ENCODE peak calls at places on chromosomes 7 and 10, in five cellular contexts. One of them, this sample, is unnamed.

GRCh38 chr7:117825132-117825531 is 48.1 kb downstream of the CTTNBP2 start:
- DNase-seq in HepG2: no peak
- DNase-seq in SK-N-SH: no peak
- DNase-seq in GM12878: no peak
- DNase-seq in K562: no peak
- DNase-seq in this sample: no peak

GRCh38 chr7:116236020-116236630 is 25.8 kb downstream of the TES start:
- DNase-seq in HepG2: peak
- DNase-seq in SK-N-SH: peak
- DNase-seq in GM12878: no peak
- DNase-seq in K562: peak
- DNase-seq in this sample: no peak

GRCh38 chr10:31760674-31761081 is 168.0 kb downstream of the ARHGAP12 start:
- DNase-seq in HepG2: no peak
- DNase-seq in SK-N-SH: no peak
- DNase-seq in GM12878: no peak
- DNase-seq in K562: no peak
- DNase-seq in this sample: no peak

GRCh38 chr10:113027574-113028392 is 77.7 kb downstream of the TCF7L2 start:
- DNase-seq in HepG2: peak
- DNase-seq in SK-N-SH: no peak
- DNase-seq in GM12878: no peak
- DNase-seq in K562: no peak
- DNase-seq in this sample: no peak

GRCh38 chr7:55550010-55550409 is 22.3 kb downstream of the VOPP1 start:
- DNase-seq in HepG2: no peak
- DNase-seq in SK-N-SH: no peak
- DNase-seq in GM12878: no peak
- DNase-seq in K562: no peak
- DNase-seq in this sample: peak

GRCh38 chr10:31099664-31100063 is 68.0 kb upstream of the ZNF438 start:
- DNase-seq in HepG2: peak
- DNase-seq in SK-N-SH: no peak
- DNase-seq in GM12878: no peak
- DNase-seq in K562: no peak
- DNase-seq in this sample: peak

GRCh38 chr7:131108212-131108980 is 219.3 kb upstream of the MKLN1 start:
- DNase-seq in HepG2: no peak
- DNase-seq in SK-N-SH: no peak
- DNase-seq in GM12878: no peak
- DNase-seq in K562: no peak
- DNase-seq in this sample: no peak

GRCh38 chr7:28986723-28987122 is 28.6 kb upstream of the TRIL start:
- DNase-seq in HepG2: no peak
- DNase-seq in SK-N-SH: no peak
- DNase-seq in GM12878: no peak
- DNase-seq in K562: no peak
- DNase-seq in this sample: no peak

GRCh38 chr10:11478807-11479206 is 132.6 kb downstream of the USP6NL start:
- DNase-seq in HepG2: no peak
- DNase-seq in SK-N-SH: no peak
- DNase-seq in GM12878: no peak
- DNase-seq in K562: no peak
- DNase-seq in this sample: no peak

GRCh38 chr7:46775776-46776175 is 806.1 kb downstream of the TNS3 start:
- DNase-seq in HepG2: no peak
- DNase-seq in SK-N-SH: no peak
- DNase-seq in GM12878: no peak
- DNase-seq in K562: no peak
- DNase-seq in this sample: no peak

GRCh38 chr10:57849726-57850357 is 417.9 kb downstream of the IPMK start:
- DNase-seq in HepG2: no peak
- DNase-seq in SK-N-SH: peak
- DNase-seq in GM12878: no peak
- DNase-seq in K562: no peak
- DNase-seq in this sample: no peak

GRCh38 chr10:130924138-130924819 is 387.2 kb downstream of the TCERG1L start:
- DNase-seq in HepG2: no peak
- DNase-seq in SK-N-SH: no peak
- DNase-seq in GM12878: no peak
- DNase-seq in K562: peak
- DNase-seq in this sample: no peak

GRCh38 chr7:64521409-64521984 is 41.4 kb downstream of the ZNF680 start:
- DNase-seq in HepG2: no peak
- DNase-seq in SK-N-SH: no peak
- DNase-seq in GM12878: no peak
- DNase-seq in K562: no peak
- DNase-seq in this sample: no peak

GRCh38 chr10:12013926-12014325 is 28.7 kb downstream of the UPF2 start:
- DNase-seq in HepG2: no peak
- DNase-seq in SK-N-SH: no peak
- DNase-seq in GM12878: no peak
- DNase-seq in K562: no peak
- DNase-seq in this sample: no peak

GRCh38 chr7:134750083-134751062 is 29.1 kb upstream of the CALD1 start:
- DNase-seq in HepG2: peak
- DNase-seq in SK-N-SH: peak
- DNase-seq in GM12878: no peak
- DNase-seq in K562: peak
- DNase-seq in this sample: peak

GRCh38 chr10:70832852-70833542 is 17.2 kb downstream of the SGPL1 start:
- DNase-seq in HepG2: no peak
- DNase-seq in SK-N-SH: no peak
- DNase-seq in GM12878: no peak
- DNase-seq in K562: no peak
- DNase-seq in this sample: no peak

GRCh38 chr10:76763360-76763759 is 874.2 kb downstream of the KCNMA1 start:
- DNase-seq in HepG2: no peak
- DNase-seq in SK-N-SH: no peak
- DNase-seq in GM12878: no peak
- DNase-seq in K562: no peak
- DNase-seq in this sample: no peak

GRCh38 chr10:102782698-102783540 is 39.2 kb downstream of the WBP1L start:
- DNase-seq in HepG2: no peak
- DNase-seq in SK-N-SH: no peak
- DNase-seq in GM12878: no peak
- DNase-seq in K562: no peak
- DNase-seq in this sample: no peak

GRCh38 chr10:119942973-119943372 is 50.4 kb downstream of the SEC23IP start:
- DNase-seq in HepG2: no peak
- DNase-seq in SK-N-SH: no peak
- DNase-seq in GM12878: no peak
- DNase-seq in K562: no peak
- DNase-seq in this sample: no peak

GRCh38 chr10:121440461-121440860 is 157.8 kb downstream of the FGFR2 start:
- DNase-seq in HepG2: no peak
- DNase-seq in SK-N-SH: no peak
- DNase-seq in GM12878: no peak
- DNase-seq in K562: no peak
- DNase-seq in this sample: no peak

GRCh38 chr10:75695994-75696393 is 264.6 kb downstream of the LRMDA start:
- DNase-seq in HepG2: no peak
- DNase-seq in SK-N-SH: no peak
- DNase-seq in GM12878: no peak
- DNase-seq in K562: no peak
- DNase-seq in this sample: no peak

GRCh38 chr7:159204664-159205063 is 60.0 kb upstream of the VIPR2 start:
- DNase-seq in HepG2: no peak
- DNase-seq in SK-N-SH: no peak
- DNase-seq in GM12878: no peak
- DNase-seq in K562: no peak
- DNase-seq in this sample: no peak

GRCh38 chr10:1635340-1635739 is 102.0 kb downstream of the ADARB2 start:
- DNase-seq in HepG2: no peak
- DNase-seq in SK-N-SH: no peak
- DNase-seq in GM12878: no peak
- DNase-seq in K562: no peak
- DNase-seq in this sample: no peak

GRCh38 chr10:74011762-74012161 is 13.8 kb downstream of the VCL start:
- DNase-seq in HepG2: no peak
- DNase-seq in SK-N-SH: no peak
- DNase-seq in GM12878: no peak
- DNase-seq in K562: no peak
- DNase-seq in this sample: no peak

GRCh38 chr7:45400680-45401079 is 173.5 kb upstream of the ADCY1 start:
- DNase-seq in HepG2: no peak
- DNase-seq in SK-N-SH: no peak
- DNase-seq in GM12878: no peak
- DNase-seq in K562: no peak
- DNase-seq in this sample: no peak

GRCh38 chr10:68153473-68154210 is 44.4 kb downstream of the MYPN start:
- DNase-seq in HepG2: peak
- DNase-seq in SK-N-SH: peak
- DNase-seq in GM12878: no peak
- DNase-seq in K562: no peak
- DNase-seq in this sample: peak

GRCh38 chr7:48140001-48140681 is 31.1 kb upstream of the ABCA13 start:
- DNase-seq in HepG2: peak
- DNase-seq in SK-N-SH: no peak
- DNase-seq in GM12878: no peak
- DNase-seq in K562: no peak
- DNase-seq in this sample: no peak

GRCh38 chr10:63348210-63348850 is 117.4 kb downstream of the JMJD1C start:
- DNase-seq in HepG2: no peak
- DNase-seq in SK-N-SH: no peak
- DNase-seq in GM12878: no peak
- DNase-seq in K562: no peak
- DNase-seq in this sample: no peak

GRCh38 chr7:50436133-50436802 is 13.9 kb downstream of the FIGNL1 start:
- DNase-seq in HepG2: no peak
- DNase-seq in SK-N-SH: no peak
- DNase-seq in GM12878: no peak
- DNase-seq in K562: no peak
- DNase-seq in this sample: no peak

GRCh38 chr10:132410779-132411532 is 14.0 kb downstream of the PWWP2B start:
- DNase-seq in HepG2: no peak
- DNase-seq in SK-N-SH: peak
- DNase-seq in GM12878: no peak
- DNase-seq in K562: no peak
- DNase-seq in this sample: no peak

GRCh38 chr7:105643384-105643783 is 62.1 kb upstream of the EFCAB10 start:
- DNase-seq in HepG2: no peak
- DNase-seq in SK-N-SH: peak
- DNase-seq in GM12878: no peak
- DNase-seq in K562: peak
- DNase-seq in this sample: no peak

GRCh38 chr10:65166272-65166671 is 1645.1 kb downstream of the REEP3 start:
- DNase-seq in HepG2: no peak
- DNase-seq in SK-N-SH: no peak
- DNase-seq in GM12878: no peak
- DNase-seq in K562: no peak
- DNase-seq in this sample: no peak

DNA sequence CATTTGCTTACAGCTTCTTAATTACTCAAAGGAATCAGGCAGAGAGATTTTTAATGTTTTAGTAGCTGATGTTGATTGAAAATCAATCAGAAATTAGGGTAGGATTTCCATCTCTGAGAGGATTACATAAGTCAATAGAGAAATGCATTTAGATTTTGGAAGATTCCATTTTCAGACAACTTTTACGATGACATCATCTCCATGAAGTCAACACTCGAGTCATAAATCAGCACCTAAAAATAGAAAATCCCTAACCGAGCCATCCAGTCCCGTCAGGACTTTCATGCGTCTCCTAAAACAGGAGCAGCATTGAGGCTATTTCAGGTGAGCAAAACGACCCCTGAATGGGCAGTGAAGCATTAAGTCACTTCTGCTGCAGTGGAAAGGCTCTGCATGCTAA is 279.7 kb upstream of the RNF32 start:
- DNase-seq in HepG2: no peak
- DNase-seq in SK-N-SH: no peak
- DNase-seq in GM12878: no peak
- DNase-seq in K562: no peak
- DNase-seq in this sample: no peak
- H3K9ac ChIP-seq in HepG2: no peak
- H3K9ac ChIP-seq in SK-N-SH: no peak
- H3K9ac ChIP-seq in GM12878: no peak
- H3K9ac ChIP-seq in K562: no peak
- H3K9ac ChIP-seq in this sample: no peak

DNA sequence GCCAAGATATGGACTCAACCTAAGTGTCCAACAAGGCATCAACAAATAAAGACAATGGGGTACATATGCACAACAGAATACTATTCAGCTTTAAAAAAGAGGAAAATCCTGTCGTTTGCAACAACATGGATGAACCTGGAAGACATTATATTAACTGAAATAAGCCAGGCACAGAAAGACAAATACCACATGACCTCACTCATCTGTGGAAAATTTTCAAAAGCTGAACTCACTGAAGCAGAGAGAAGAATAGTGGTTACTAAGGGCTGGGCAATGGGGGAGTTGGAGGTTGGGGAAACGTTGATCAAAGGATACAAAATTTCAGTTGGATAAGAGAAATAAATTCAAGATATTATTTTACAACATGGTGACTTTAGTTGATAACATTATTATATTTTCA is 221.4 kb upstream of the PITRM1 start:
- DNase-seq in HepG2: no peak
- DNase-seq in SK-N-SH: no peak
- DNase-seq in GM12878: no peak
- DNase-seq in K562: no peak
- DNase-seq in this sample: no peak
- TF ChIP-seq REST in HepG2: no peak
- TF ChIP-seq REST in SK-N-SH: no peak
- TF ChIP-seq REST in GM12878: no peak
- TF ChIP-seq REST in K562: no peak
- TF ChIP-seq REST in this sample: no peak

GRCh38 chr7:77346441-77346840 is 69.7 kb downstream of the GSAP start:
- DNase-seq in HepG2: no peak
- DNase-seq in SK-N-SH: no peak
- DNase-seq in GM12878: no peak
- DNase-seq in K562: no peak
- DNase-seq in this sample: no peak
- TF ChIP-seq RAD21 in HepG2: no peak
- TF ChIP-seq RAD21 in SK-N-SH: no peak
- TF ChIP-seq RAD21 in GM12878: no peak
- TF ChIP-seq RAD21 in K562: no peak
- TF ChIP-seq RAD21 in this sample: no peak

DNA sequence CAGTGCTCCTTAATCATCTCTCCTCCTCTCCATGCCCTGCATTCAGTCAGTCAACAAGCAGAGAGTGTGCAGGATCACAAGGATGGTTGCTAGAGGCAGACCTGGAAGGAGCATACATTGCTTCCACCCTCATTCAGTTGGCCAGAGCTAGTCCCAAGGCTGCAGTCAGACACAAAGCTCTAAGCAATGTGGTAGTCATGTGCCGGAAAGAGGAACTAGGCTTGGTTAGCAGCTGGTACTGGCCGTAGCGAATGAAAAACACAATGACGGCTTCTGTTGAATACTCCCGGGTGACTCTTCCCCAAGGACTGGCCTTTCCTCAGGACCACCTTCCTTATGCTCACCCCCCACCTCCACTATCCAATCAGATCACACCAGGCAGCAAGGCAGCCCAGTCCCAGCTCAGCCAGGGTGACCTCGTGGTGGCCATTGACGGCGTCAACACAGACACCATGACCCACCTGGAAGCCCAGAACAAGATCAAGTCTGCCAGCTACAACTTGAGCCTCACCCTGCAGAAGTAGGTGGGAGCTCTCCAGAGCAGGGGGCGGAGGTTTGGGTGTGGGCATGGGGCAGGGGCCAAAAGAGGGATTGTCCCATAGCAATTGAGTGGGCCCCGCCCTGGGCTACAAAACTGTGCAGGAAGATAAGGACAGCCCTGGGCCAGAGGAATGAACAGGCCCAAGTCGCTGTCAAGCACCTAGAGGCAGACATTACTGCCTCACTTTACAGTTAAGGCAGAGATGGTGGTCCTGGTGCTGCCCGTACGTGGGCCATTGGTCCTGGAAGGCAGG is 10.9 kb downstream of the LDB3 start:
- DNase-seq in HepG2: no peak
- DNase-seq in SK-N-SH: no peak
- DNase-seq in GM12878: peak
- DNase-seq in K562: peak
- DNase-seq in this sample: no peak
- H3K9ac ChIP-seq in HepG2: no peak
- H3K9ac ChIP-seq in SK-N-SH: no peak
- H3K9ac ChIP-seq in GM12878: no peak
- H3K9ac ChIP-seq in K562: peak
- H3K9ac ChIP-seq in this sample: no peak

This sample was measured in HCT116.